ENCODE peak calls at places on chromosomes 3 and 15, in six cellular contexts. B, G, D, Z, U and L are unnamed samples.
A peak's percentile ranks its signal among the peaks of the same experiment; 100 is the strongest.

GRCh38 chr3:140007946-140008692 is 73.1 kb downstream of the CLSTN2 start:
- DNase-seq in B (no peak), G (no peak), D (no peak), Z (no peak), U (no peak), L (no peak)

GRCh38 chr3:37905987-37906674 is 44.5 kb downstream of the CTDSPL start:
- DNase-seq in B (peak; percentile 39), G (peak; percentile 43), D (no peak), Z (no peak), U (no peak), L (peak; percentile 65)

GRCh38 chr3:119580148-119580760 is 962 bp downstream of the ADPRH start:
- DNase-seq in B (no peak), G (peak; percentile 37), D (peak; percentile 21), Z (peak; percentile 23), U (no peak), L (no peak)

GRCh38 chr3:55468251-55468650 is 18.9 kb downstream of the WNT5A start:
- DNase-seq in B (no peak), G (no peak), D (no peak), Z (no peak), U (no peak), L (no peak)

GRCh38 chr3:177300039-177300833 is 103.0 kb upstream of the TBL1XR1 start:
- DNase-seq in B (no peak), G (peak; percentile 36), D (no peak), Z (no peak), U (no peak), L (no peak)

GRCh38 chr3:187000711-187001151 is 70.4 kb downstream of the ST6GAL1 start:
- DNase-seq in B (no peak), G (no peak), D (no peak), Z (no peak), U (no peak), L (no peak)

GRCh38 chr3:51371943-51372557 is 13.0 kb upstream of the MANF start:
- DNase-seq in B (peak; percentile 51), G (no peak), D (no peak), Z (peak; percentile 24), U (peak; percentile 56), L (peak; percentile 81)

GRCh38 chr3:13259831-13260230 is 160.3 kb downstream of the NUP210 start:
- DNase-seq in B (no peak), G (no peak), D (no peak), Z (no peak), U (no peak), L (no peak)

GRCh38 chr3:9226326-9226725 is 23.1 kb downstream of the SRGAP3 start:
- DNase-seq in B (no peak), G (no peak), D (no peak), Z (peak; percentile 40), U (no peak), L (peak; percentile 57)

GRCh38 chr3:134249935-134250716 is 533 bp downstream of the RYK start:
- DNase-seq in B (no peak), G (peak; percentile 48), D (peak; percentile 27), Z (peak; percentile 56), U (peak; percentile 65), L (peak; percentile 64)

GRCh38 chr3:112786002-112786590 is 60.6 kb downstream of the CD200R1L start:
- DNase-seq in B (no peak), G (no peak), D (no peak), Z (no peak), U (no peak), L (no peak)

DNA sequence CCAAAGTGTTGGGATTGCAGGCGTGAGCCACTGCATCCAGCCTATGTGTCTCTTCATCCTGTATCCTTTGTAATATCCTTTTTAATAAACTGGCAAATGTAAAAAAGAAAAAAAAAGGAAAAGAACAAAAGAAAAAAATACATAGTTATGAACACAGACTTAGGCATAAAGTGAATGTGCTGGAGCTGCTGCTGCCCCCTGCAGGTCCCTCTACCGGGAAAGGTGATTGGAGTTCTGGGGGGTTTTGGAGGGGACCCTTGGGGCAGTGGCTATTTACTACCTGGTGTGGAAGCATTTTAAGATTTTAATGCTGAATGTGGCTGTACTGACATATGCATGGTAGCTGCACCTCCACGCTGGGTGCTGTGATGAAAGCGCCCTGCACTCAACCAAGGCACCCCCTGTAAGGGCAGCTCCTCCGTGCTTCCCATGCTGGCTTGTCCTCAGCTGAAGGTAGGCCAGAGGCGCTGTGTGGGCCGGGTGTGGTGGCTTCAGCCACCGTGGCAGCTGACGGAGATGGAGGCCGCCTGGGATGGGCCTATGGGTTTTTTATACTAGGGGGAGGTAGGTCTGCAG is 49.9 kb downstream of the RPLP1 start:
- DNase-seq in B (no peak), G (no peak), D (no peak), Z (no peak), U (no peak), L (no peak)
- TF ChIP-seq CTCF in B (peak; percentile 33), G (no peak), D (no peak), Z (no peak), U (peak; percentile 22), L (peak; percentile 17)

GRCh38 chr15:98649621-98649995 is 1.3 kb downstream of the IGF1R start:
- DNase-seq in B (no peak), G (no peak), D (no peak), Z (peak; percentile 52), U (peak; percentile 41), L (peak; percentile 37)
- TF ChIP-seq CTCF in B (no peak), G (peak; percentile 39), D (no peak), Z (peak; percentile 25), U (peak; percentile 29), L (no peak)

GRCh38 chr3:27426926-27427325 is 57.3 kb downstream of the SLC4A7 start:
- DNase-seq in B (no peak), G (no peak), D (no peak), Z (no peak), U (no peak), L (no peak)

GRCh38 chr3:27428446-27428845 is 55.7 kb downstream of the SLC4A7 start:
- DNase-seq in B (no peak), G (no peak), D (no peak), Z (no peak), U (no peak), L (no peak)

GRCh38 chr3:27423463-27423862 is 54.3 kb upstream of the NEK10 start:
- DNase-seq in B (peak; percentile 21), G (no peak), D (no peak), Z (no peak), U (no peak), L (no peak)

GRCh38 chr3:27422617-27423016 is 53.4 kb upstream of the NEK10 start:
- DNase-seq in B (no peak), G (no peak), D (no peak), Z (no peak), U (no peak), L (no peak)

GRCh38 chr3:27425896-27426565 is 56.8 kb upstream of the NEK10 start:
- DNase-seq in B (no peak), G (no peak), D (no peak), Z (no peak), U (no peak), L (no peak)
- TF ChIP-seq CTCF in B (no peak), G (no peak), D (no peak), Z (no peak), U (no peak), L (no peak)

GRCh38 chr3:15241341-15241740 is 35.3 kb downstream of the CAPN7 start:
- DNase-seq in B (no peak), G (peak; percentile 42), D (no peak), Z (peak; percentile 73), U (no peak), L (peak; percentile 67)
- TF ChIP-seq CTCF in B (peak; percentile 48), G (no peak), D (no peak), Z (peak; percentile 40), U (peak; percentile 22), L (peak; percentile 52)